ENCODE peak calls at places on chromosomes 2 and 18, in eight cellular contexts. Q is IMR-90, Y is GM23338, E is neural progenitor cell, Z is left ventricle myocardium inferior, M is colonic mucosa, X is Peyer's patch, T is tibial nerve. I is an unnamed sample.

GRCh38 chr18:41096504-41096903 is 858.5 kb upstream of the PIK3C3 start:
- DNase-seq in Q (peak; percentile 42), Y (no peak), E (peak; percentile 15), Z (no peak), M (no peak), X (no peak), T (no peak), I (no peak)

GRCh38 chr2:216023055-216023648 is 9.8 kb upstream of the MREG start:
- DNase-seq in Q (peak; percentile 52), Y (peak; percentile 89), E (peak; percentile 55), Z (no peak), M (peak; percentile 58), X (no peak), T (no peak), I (no peak)

GRCh38 chr18:13885009-13885408 is 30.3 kb downstream of the MC2R start:
- DNase-seq in Q (no peak), Y (no peak), E (no peak), Z (no peak), M (no peak), X (no peak), T (no peak), I (no peak)

GRCh38 chr2:197269173-197269572 is 41.4 kb downstream of the ANKRD44 start:
- DNase-seq in Q (peak; percentile 32), Y (no peak), E (no peak), Z (no peak), M (no peak), X (no peak), T (no peak), I (no peak)

GRCh38 chr2:43749583-43749982 is 24.3 kb upstream of the DYNC2LI1 start:
- DNase-seq in Q (no peak), Y (no peak), E (no peak), Z (no peak), M (no peak), X (no peak), T (no peak), I (no peak)

GRCh38 chr2:181662287-181662686 is 5.4 kb upstream of the CERKL start:
- DNase-seq in Q (no peak), Y (no peak), E (no peak), Z (no peak), M (no peak), X (no peak), T (no peak), I (no peak)

GRCh38 chr2:7593286-7593685 is 676.1 kb downstream of the RNF144A start:
- DNase-seq in Q (no peak), Y (no peak), E (no peak), Z (no peak), M (no peak), X (no peak), T (no peak), I (no peak)

GRCh38 chr2:234754126-234754525 is 197.7 kb upstream of the SH3BP4 start:
- DNase-seq in Q (peak; percentile 52), Y (no peak), E (no peak), Z (no peak), M (no peak), X (no peak), T (no peak), I (no peak)

GRCh38 chr2:48270209-48270608 is 259.7 kb upstream of the STON1 start:
- DNase-seq in Q (no peak), Y (no peak), E (no peak), Z (no peak), M (peak; percentile 23), X (no peak), T (no peak), I (no peak)

GRCh38 chr18:32549248-32549842 is 78.7 kb upstream of the GAREM1 start:
- DNase-seq in Q (peak; percentile 34), Y (peak; percentile 90), E (peak; percentile 87), Z (peak; percentile 17), M (peak; percentile 66), X (peak; percentile 56), T (no peak), I (no peak)

GRCh38 chr2:23480991-23481797 is 96.2 kb downstream of the KLHL29 start:
- DNase-seq in Q (peak; percentile 90), Y (peak; percentile 90), E (no peak), Z (no peak), M (no peak), X (peak; percentile 19), T (no peak), I (no peak)

GRCh38 chr2:55163258-55163657 is 68.8 kb downstream of the CLHC1 start:
- DNase-seq in Q (peak; percentile 71), Y (no peak), E (no peak), Z (no peak), M (no peak), X (no peak), T (no peak), I (no peak)

GRCh38 chr2:6650311-6650710 is 215.4 kb downstream of the CMPK2 start:
- DNase-seq in Q (no peak), Y (no peak), E (no peak), Z (no peak), M (no peak), X (no peak), T (no peak), I (no peak)

DNA sequence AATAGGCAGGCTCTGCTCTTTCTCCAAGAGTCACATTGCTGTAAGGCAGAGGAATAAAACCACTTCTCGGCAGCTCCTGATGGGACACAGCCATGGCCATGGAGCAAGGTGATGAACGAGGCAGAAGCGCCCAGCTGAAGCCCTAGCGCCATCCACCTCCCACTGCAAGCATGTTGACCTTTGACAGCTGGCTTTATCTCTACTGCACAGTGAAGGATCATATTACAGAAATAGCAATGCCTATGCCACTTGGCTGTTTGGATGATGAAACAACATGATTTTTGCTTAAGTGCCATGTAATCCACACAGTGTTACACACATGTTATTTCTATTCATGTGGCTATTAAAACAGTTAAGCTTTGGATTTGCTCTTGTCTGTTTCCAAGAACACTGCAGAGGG is 167.7 kb downstream of the VAPA start:
- DNase-seq in Q (peak; percentile 22), Y (no peak), E (no peak), Z (no peak), M (no peak), X (no peak), T (no peak), I (no peak)
- H3K4me1 ChIP-seq in Q (peaks cover 4% of the 10 kb centered on the region), Y (no peaks in the 10 kb centered on the region), E (peaks cover 7% of the 10 kb centered on the region), Z (peaks cover 9% of the 10 kb centered on the region), M (no peaks in the 10 kb centered on the region), X (peaks cover 7% of the 10 kb centered on the region), T (no peaks in the 10 kb centered on the region), I (no peaks in the 10 kb centered on the region)

GRCh38 chr18:28174181-28174906 is 2.6 kb downstream of the CDH2 start:
- DNase-seq in Q (no peak), Y (no peak), E (no peak), Z (no peak), M (no peak), X (no peak), T (no peak), I (no peak)

GRCh38 chr18:28176674-28176932 is 327 bp downstream of the CDH2 start:
- DNase-seq in Q (no peak), Y (peak; percentile 29), E (no peak), Z (no peak), M (no peak), X (no peak), T (no peak), I (no peak)

GRCh38 chr18:28175930-28176673 is 828 bp downstream of the CDH2 start:
- DNase-seq in Q (peak; percentile 27), Y (peak; percentile 62), E (peak; percentile 61), Z (peak; percentile 21), M (no peak), X (no peak), T (no peak), I (no peak)

GRCh38 chr18:28176933-28177827 is at the start of gene CDH2:
- DNase-seq in Q (peak; percentile 85), Y (peak; percentile 86), E (peak; percentile 95), Z (peak; percentile 70), M (no peak), X (peak; percentile 42), T (no peak), I (peak; percentile 37)

DNA sequence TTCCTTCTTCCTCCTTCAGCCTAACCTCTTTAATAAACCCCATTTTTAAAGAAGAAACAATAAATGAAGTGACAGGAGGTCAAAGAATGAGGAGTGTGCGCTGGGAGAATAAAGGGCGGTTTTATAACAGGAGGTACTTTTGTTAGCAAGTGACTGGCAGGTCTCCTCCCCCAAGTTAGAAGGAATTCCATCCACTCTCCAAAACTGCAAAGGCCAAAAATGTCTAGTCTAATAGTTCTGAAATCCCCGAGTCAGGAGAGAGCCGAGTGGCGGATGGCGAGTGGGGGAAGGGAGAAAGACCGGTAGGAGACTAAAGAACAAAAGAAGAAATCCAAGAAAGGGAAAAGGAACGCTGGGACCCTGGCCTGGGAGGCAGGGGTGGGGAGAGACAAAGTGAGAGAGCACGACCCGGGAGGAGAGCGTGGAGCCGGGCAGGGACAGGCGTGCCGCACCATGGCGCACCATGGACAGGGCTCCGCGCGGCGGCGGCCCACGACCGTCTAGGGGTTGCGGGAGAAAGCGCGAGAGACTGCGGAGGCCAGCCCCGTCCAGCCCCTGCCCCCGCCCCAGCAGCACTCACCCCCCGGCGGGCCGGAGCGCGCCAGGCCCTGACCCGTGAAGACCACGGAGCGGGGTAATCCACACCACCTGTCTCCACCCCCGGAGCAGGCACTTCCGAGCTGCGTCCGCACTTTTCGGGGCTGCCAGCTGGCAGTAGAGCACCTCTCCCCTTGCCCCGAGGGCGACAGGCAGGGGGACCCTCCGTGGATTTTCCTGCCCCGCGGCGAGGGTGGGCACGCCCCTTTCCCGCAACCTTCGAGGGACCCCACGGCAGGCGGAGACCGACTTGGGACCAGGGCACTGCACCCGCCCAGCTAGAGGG is 1.6 kb downstream of the CDH2 start:
- DNase-seq in Q (peak; percentile 42), Y (peak; percentile 67), E (peak; percentile 88), Z (peak; percentile 42), M (no peak), X (no peak), T (no peak), I (peak; percentile 16)
- H3K4me3 ChIP-seq in Q (peak overlapping the region; percentile 99), Y (peak overlapping the region; percentile 49), E (peak overlapping the region; percentile 94), Z (peak overlapping the region; percentile 84), M (peak overlapping the region; percentile 2), X (peak overlapping the region; percentile 50), T (peak overlapping the region; percentile 41), I (peak overlapping the region; percentile 71)

DNA sequence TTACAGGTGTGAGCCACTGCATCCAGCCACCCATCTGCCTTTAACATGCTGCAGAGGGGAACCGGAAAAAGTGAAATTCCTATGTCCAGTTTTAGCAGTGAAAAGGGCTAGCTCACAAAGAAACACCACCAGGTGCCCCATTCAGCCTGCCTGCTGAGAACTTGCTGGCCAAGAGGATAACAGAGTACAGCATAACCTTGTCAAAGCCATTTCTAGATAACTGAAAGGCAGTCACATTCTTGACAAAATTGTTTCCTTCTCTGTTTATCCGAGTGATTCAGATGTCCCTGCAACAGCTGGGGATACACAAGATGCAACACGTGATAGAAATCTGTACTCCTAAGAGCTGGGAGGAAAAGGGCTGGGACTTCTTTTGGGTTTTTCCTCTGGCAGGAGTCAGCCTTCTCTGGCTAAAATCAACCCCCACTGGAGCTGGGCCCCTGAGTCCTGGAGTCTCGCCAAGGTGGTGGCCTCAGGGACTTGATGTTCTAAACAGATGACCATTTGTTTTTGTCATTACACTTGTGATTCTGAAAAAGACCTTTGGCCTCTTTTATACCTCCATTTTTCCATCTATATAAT is 505.4 kb downstream of the BCL11A start:
- DNase-seq in Q (no peak), Y (no peak), E (no peak), Z (peak; percentile 70), M (no peak), X (no peak), T (no peak), I (peak; percentile 69)
- TF ChIP-seq CTCF in Q (no peak), Y (no peak), E (no peak), Z (no peak), M (no peak), X (no peak), T (no peak), I (no peak)

DNA sequence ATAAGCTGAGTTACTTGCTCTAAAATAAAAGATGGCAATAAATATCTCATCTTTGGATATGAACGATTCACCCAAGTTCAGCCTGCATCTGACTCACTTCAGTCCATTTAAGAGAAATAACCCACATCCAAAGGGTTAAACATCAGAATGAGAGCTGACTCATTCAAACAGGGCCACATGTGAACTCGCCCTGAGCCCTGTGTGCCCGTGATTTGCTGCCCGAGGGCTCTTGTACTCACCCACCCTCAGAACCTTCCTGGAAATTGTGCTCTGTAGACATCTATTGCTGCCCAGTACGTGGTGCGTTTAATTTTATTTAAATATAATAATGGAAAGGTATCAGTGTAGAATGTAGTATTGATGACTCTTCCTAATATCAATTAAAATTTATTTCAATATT is 66.9 kb upstream of the RBM44 start:
- DNase-seq in Q (peak; percentile 81), Y (no peak), E (no peak), Z (no peak), M (no peak), X (no peak), T (no peak), I (peak; percentile 62)
- H3K4me1 ChIP-seq in Q (peaks cover 24% of the 10 kb centered on the region), Y (peaks cover 65% of the 10 kb centered on the region), E (peaks cover 13% of the 10 kb centered on the region), Z (peaks cover 99% of the 10 kb centered on the region), M (peaks cover 27% of the 10 kb centered on the region), X (peaks cover 48% of the 10 kb centered on the region), T (peaks cover 1% of the 10 kb centered on the region), I (peaks cover 60% of the 10 kb centered on the region)